ENCODE peak calls at places on chromosomes 13 and 19, in five cellular contexts. One of them, this sample, is unnamed.

GRCh38 chr13:114129649-114130062 is 2.8 kb downstream of the RASA3 start:
- DNase-seq in OCI-LY7: no peak
- DNase-seq in hepatocyte: no peak
- DNase-seq in neural progenitor cell: no peak
- DNase-seq in PC-3: no peak
- DNase-seq in this sample: no peak

GRCh38 chr19:14391156-14391821 is 10.0 kb downstream of the ADGRE5 start:
- DNase-seq in PC-3: no peak
- DNase-seq in OCI-LY7: no peak
- DNase-seq in hepatocyte: no peak
- DNase-seq in neural progenitor cell: no peak
- DNase-seq in this sample: no peak

GRCh38 chr19:18021121-18021755 is 13.3 kb downstream of the ARRDC2 start:
- DNase-seq in OCI-LY7: no peak
- DNase-seq in PC-3: peak
- DNase-seq in hepatocyte: no peak
- DNase-seq in neural progenitor cell: no peak
- DNase-seq in this sample: no peak

GRCh38 chr19:4059931-4060620 is 6.6 kb downstream of the ZBTB7A start:
- DNase-seq in OCI-LY7: peak
- DNase-seq in hepatocyte: peak
- DNase-seq in neural progenitor cell: no peak
- DNase-seq in PC-3: no peak
- DNase-seq in this sample: no peak

GRCh38 chr19:17871878-17872250 is at the start of gene SLC5A5:
- DNase-seq in hepatocyte: no peak
- DNase-seq in OCI-LY7: no peak
- DNase-seq in neural progenitor cell: peak
- DNase-seq in PC-3: peak
- DNase-seq in this sample: no peak

GRCh38 chr13:66926851-66927524 is 303.1 kb downstream of the PCDH9 start:
- DNase-seq in hepatocyte: no peak
- DNase-seq in PC-3: no peak
- DNase-seq in OCI-LY7: no peak
- DNase-seq in neural progenitor cell: no peak
- DNase-seq in this sample: no peak

GRCh38 chr19:36009220-36009619 is 607 bp upstream of the SYNE4 start:
- DNase-seq in neural progenitor cell: peak
- DNase-seq in hepatocyte: peak
- DNase-seq in PC-3: peak
- DNase-seq in OCI-LY7: no peak
- DNase-seq in this sample: peak

GRCh38 chr19:31448221-31448657 is 99.0 kb upstream of the TSHZ3 start:
- DNase-seq in OCI-LY7: no peak
- DNase-seq in hepatocyte: peak
- DNase-seq in PC-3: no peak
- DNase-seq in neural progenitor cell: no peak
- DNase-seq in this sample: no peak

GRCh38 chr19:46571495-46571894 is 29.6 kb upstream of the CALM3 start:
- DNase-seq in OCI-LY7: peak
- DNase-seq in PC-3: peak
- DNase-seq in neural progenitor cell: peak
- DNase-seq in hepatocyte: peak
- DNase-seq in this sample: peak

GRCh38 chr19:39858541-39858940 is 12.4 kb upstream of the FBL start:
- DNase-seq in neural progenitor cell: peak
- DNase-seq in hepatocyte: peak
- DNase-seq in OCI-LY7: no peak
- DNase-seq in PC-3: no peak
- DNase-seq in this sample: no peak

GRCh38 chr13:78881054-78881453 is 222.1 kb upstream of the OBI1 start:
- DNase-seq in PC-3: no peak
- DNase-seq in neural progenitor cell: no peak
- DNase-seq in hepatocyte: no peak
- DNase-seq in OCI-LY7: no peak
- DNase-seq in this sample: no peak

GRCh38 chr13:50611117-50611781 is 232.2 kb downstream of the DLEU7 start:
- DNase-seq in neural progenitor cell: no peak
- DNase-seq in hepatocyte: no peak
- DNase-seq in OCI-LY7: no peak
- DNase-seq in PC-3: no peak
- DNase-seq in this sample: no peak

GRCh38 chr13:21435710-21436151 is 23.4 kb downstream of the ZDHHC20 start:
- DNase-seq in hepatocyte: peak
- DNase-seq in OCI-LY7: peak
- DNase-seq in neural progenitor cell: no peak
- DNase-seq in PC-3: peak
- DNase-seq in this sample: peak

GRCh38 chr13:20714563-20715339 is 11.3 kb downstream of the IL17D start:
- DNase-seq in PC-3: no peak
- DNase-seq in OCI-LY7: no peak
- DNase-seq in hepatocyte: peak
- DNase-seq in neural progenitor cell: no peak
- DNase-seq in this sample: no peak

GRCh38 chr19:32691952-32692726 is 518 bp downstream of the NUDT19 start:
- DNase-seq in neural progenitor cell: peak
- DNase-seq in PC-3: peak
- DNase-seq in OCI-LY7: peak
- DNase-seq in hepatocyte: peak
- DNase-seq in this sample: peak

GRCh38 chr13:22569830-22570229 is 610.9 kb upstream of the SGCG start:
- DNase-seq in OCI-LY7: no peak
- DNase-seq in neural progenitor cell: no peak
- DNase-seq in hepatocyte: no peak
- DNase-seq in PC-3: no peak
- DNase-seq in this sample: no peak

GRCh38 chr13:49563513-49563912 is 21.8 kb downstream of the RCBTB1 start:
- DNase-seq in hepatocyte: peak
- DNase-seq in PC-3: no peak
- DNase-seq in neural progenitor cell: no peak
- DNase-seq in OCI-LY7: no peak
- DNase-seq in this sample: no peak

GRCh38 chr13:49559006-49559405 is 26.4 kb downstream of the RCBTB1 start:
- DNase-seq in OCI-LY7: no peak
- DNase-seq in hepatocyte: no peak
- DNase-seq in neural progenitor cell: no peak
- DNase-seq in PC-3: no peak
- DNase-seq in this sample: no peak

GRCh38 chr13:49561064-49561410 is 24.3 kb downstream of the RCBTB1 start:
- DNase-seq in neural progenitor cell: no peak
- DNase-seq in PC-3: no peak
- DNase-seq in OCI-LY7: no peak
- DNase-seq in hepatocyte: peak
- DNase-seq in this sample: no peak

GRCh38 chr13:49560270-49561063 is 24.9 kb downstream of the RCBTB1 start:
- DNase-seq in OCI-LY7: no peak
- DNase-seq in PC-3: peak
- DNase-seq in neural progenitor cell: peak
- DNase-seq in hepatocyte: peak
- DNase-seq in this sample: no peak
- TF ChIP-seq CTCF in OCI-LY7: no peak
- TF ChIP-seq CTCF in PC-3: peak
- TF ChIP-seq CTCF in neural progenitor cell: peak
- TF ChIP-seq CTCF in hepatocyte: peak
- TF ChIP-seq CTCF in this sample: no peak

GRCh38 chr13:46607768-46608553 is 55.0 kb downstream of the LRCH1 start:
- DNase-seq in PC-3: peak
- DNase-seq in hepatocyte: peak
- DNase-seq in OCI-LY7: no peak
- DNase-seq in neural progenitor cell: no peak
- DNase-seq in this sample: no peak
- TF ChIP-seq EZH2phosphoT487 in PC-3: no peak
- TF ChIP-seq EZH2phosphoT487 in hepatocyte: no peak
- TF ChIP-seq EZH2phosphoT487 in OCI-LY7: no peak
- TF ChIP-seq EZH2phosphoT487 in neural progenitor cell: no peak
- TF ChIP-seq EZH2phosphoT487 in this sample: no peak

GRCh38 chr19:42350417-42350816 is 25.0 kb downstream of the MEGF8 start:
- DNase-seq in PC-3: no peak
- DNase-seq in neural progenitor cell: no peak
- DNase-seq in OCI-LY7: no peak
- DNase-seq in hepatocyte: no peak
- DNase-seq in this sample: no peak

GRCh38 chr19:42353341-42354015 is 28.0 kb downstream of the MEGF8 start:
- DNase-seq in neural progenitor cell: no peak
- DNase-seq in PC-3: no peak
- DNase-seq in hepatocyte: no peak
- DNase-seq in OCI-LY7: no peak
- DNase-seq in this sample: no peak

GRCh38 chr19:42352893-42353259 is 27.4 kb downstream of the MEGF8 start:
- DNase-seq in hepatocyte: no peak
- DNase-seq in neural progenitor cell: no peak
- DNase-seq in PC-3: no peak
- DNase-seq in OCI-LY7: no peak
- DNase-seq in this sample: no peak

GRCh38 chr19:42351079-42351735 is 25.8 kb downstream of the MEGF8 start:
- DNase-seq in OCI-LY7: no peak
- DNase-seq in hepatocyte: no peak
- DNase-seq in neural progenitor cell: no peak
- DNase-seq in PC-3: no peak
- DNase-seq in this sample: no peak

GRCh38 chr19:42352216-42352892 is 26.9 kb downstream of the MEGF8 start:
- DNase-seq in PC-3: peak
- DNase-seq in hepatocyte: no peak
- DNase-seq in OCI-LY7: no peak
- DNase-seq in neural progenitor cell: peak
- DNase-seq in this sample: no peak
- H3K27ac ChIP-seq in PC-3: no peak
- H3K27ac ChIP-seq in hepatocyte: no peak
- H3K27ac ChIP-seq in OCI-LY7: no peak
- H3K27ac ChIP-seq in neural progenitor cell: no peak
- H3K27ac ChIP-seq in this sample: no peak

DNA sequence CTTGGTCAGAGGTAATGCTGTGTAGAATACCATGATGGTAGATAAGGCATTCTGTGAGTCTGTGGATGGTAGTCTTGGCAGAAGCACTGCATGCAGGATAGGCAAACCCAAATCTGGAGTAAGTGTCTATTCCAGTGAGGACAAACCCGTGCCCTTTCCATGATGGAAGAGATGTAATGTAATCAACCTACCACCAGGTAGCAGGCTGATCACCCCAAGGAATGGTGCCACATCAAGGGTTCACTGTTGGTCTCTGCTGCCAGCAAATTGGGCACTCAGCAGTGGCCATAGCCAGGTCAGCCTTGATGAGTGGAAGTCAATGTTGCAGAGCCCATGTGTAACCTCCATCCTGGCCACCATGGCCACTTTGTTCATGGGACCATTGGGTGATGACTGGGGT is 155.0 kb downstream of the RAP2A start:
- DNase-seq in OCI-LY7: no peak
- DNase-seq in hepatocyte: no peak
- DNase-seq in PC-3: no peak
- DNase-seq in neural progenitor cell: no peak
- DNase-seq in this sample: no peak
- TF ChIP-seq CTCF in OCI-LY7: no peak
- TF ChIP-seq CTCF in hepatocyte: no peak
- TF ChIP-seq CTCF in PC-3: no peak
- TF ChIP-seq CTCF in neural progenitor cell: peak
- TF ChIP-seq CTCF in this sample: no peak